ENCODE peak calls at places on chromosomes 12 and 14, in seven cellular contexts. U is HS-27A, K is iPS-NIHi11, G is RPMI8226, R is Caki2, W is neural progenitor cell, I is heart left ventricle. N is an unnamed sample.
A peak's percentile ranks its signal among the peaks of the same experiment; 100 is the strongest.

GRCh38 chr14:20743556-20743955 is 2.1 kb upstream of the EDDM3A start:
- DNase-seq in I (no peak), K (no peak), W (no peak), R (no peak), U (no peak), G (no peak), N (no peak)

GRCh38 chr12:129657179-129657578 is 246.6 kb downstream of the TMEM132D start:
- DNase-seq in W (peak; percentile 58), R (no peak), G (no peak), I (no peak), K (peak; percentile 14), U (no peak), N (no peak)

GRCh38 chr12:9699898-9700605 is 30.5 kb downstream of the CLEC2D start:
- DNase-seq in G (no peak), R (no peak), W (no peak), U (no peak), K (no peak), I (no peak), N (no peak)

GRCh38 chr12:120468271-120468845 is 1.2 kb downstream of the SRSF9 start:
- DNase-seq in R (peak; percentile 41), K (peak; percentile 21), I (peak; percentile 39), G (peak; percentile 48), W (peak; percentile 67), U (no peak), N (peak; percentile 75)

GRCh38 chr12:119727600-119728436 is 59.9 kb downstream of the PRKAB1 start:
- DNase-seq in U (no peak), K (no peak), I (no peak), G (no peak), W (no peak), R (peak; percentile 66), N (no peak)

GRCh38 chr12:55696796-55697462 is 10.8 kb downstream of the ITGA7 start:
- DNase-seq in R (no peak), I (no peak), K (no peak), G (no peak), U (no peak), W (no peak), N (no peak)

GRCh38 chr12:51341259-51342007 is 5.0 kb downstream of the CELA1 start:
- DNase-seq in U (peak; percentile 50), K (peak; percentile 78), W (peak; percentile 84), R (peak; percentile 74), I (peak; percentile 49), G (peak; percentile 79), N (peak; percentile 91)

GRCh38 chr14:66638688-66639087 is 130.7 kb downstream of the GPHN start:
- DNase-seq in W (no peak), I (no peak), K (no peak), G (no peak), U (no peak), R (no peak), N (no peak)

GRCh38 chr14:22314183-22314820 is 274.7 kb downstream of the DAD1 start:
- DNase-seq in G (peak; percentile 49), K (peak; percentile 66), U (peak; percentile 54), R (peak; percentile 16), I (no peak), W (peak; percentile 76), N (peak; percentile 91)

GRCh38 chr12:2431810-2432209 is 363.0 kb upstream of the FKBP4 start:
- DNase-seq in K (no peak), G (no peak), R (no peak), I (no peak), U (no peak), W (no peak), N (no peak)

GRCh38 chr12:68119724-68120211 is 39.8 kb downstream of the IFNG start:
- DNase-seq in G (no peak), R (no peak), K (no peak), U (no peak), W (no peak), I (no peak), N (no peak)

GRCh38 chr14:100902295-100902694 is 1.2 kb downstream of the RTL1 start:
- DNase-seq in U (no peak), K (peak; percentile 63), W (peak; percentile 64), R (no peak), G (peak; percentile 26), I (no peak), N (peak; percentile 72)

GRCh38 chr12:84912191-84913142 is at the start of gene SLC6A15:
- DNase-seq in K (peak; percentile 83), G (peak; percentile 52), U (no peak), I (no peak), R (peak; percentile 93), W (peak; percentile 90), N (no peak)

GRCh38 chr12:94198469-94198868 is 50.1 kb downstream of the PLXNC1 start:
- DNase-seq in G (no peak), W (no peak), R (no peak), I (no peak), U (no peak), K (no peak), N (no peak)

GRCh38 chr12:113260636-113261300 is 39.5 kb downstream of the TPCN1 start:
- DNase-seq in U (no peak), R (peak; percentile 54), G (no peak), W (no peak), K (no peak), I (no peak), N (no peak)

GRCh38 chr12:15956413-15957185 is 45.5 kb downstream of the DERA start:
- DNase-seq in G (no peak), R (peak; percentile 72), K (peak; percentile 22), W (no peak), I (no peak), U (no peak), N (no peak)

GRCh38 chr14:104297721-104298401 is 159.5 kb downstream of the KIF26A start:
- DNase-seq in G (no peak), U (no peak), R (no peak), K (no peak), I (peak; percentile 14), W (no peak), N (no peak)

GRCh38 chr12:116592731-116593130 is 33.5 kb downstream of the MAP1LC3B2 start:
- DNase-seq in G (no peak), U (no peak), R (no peak), I (no peak), K (no peak), W (no peak), N (no peak)

GRCh38 chr12:2922329-2922728 is 31.6 kb downstream of the TULP3 start:
- DNase-seq in I (no peak), G (no peak), U (no peak), W (no peak), K (no peak), R (no peak), N (no peak)

GRCh38 chr14:59278111-59278510 is 89.6 kb downstream of the DAAM1 start:
- DNase-seq in G (no peak), U (peak; percentile 85), K (no peak), W (no peak), I (no peak), R (peak; percentile 69), N (no peak)

GRCh38 chr12:89648211-89648930 is 60.3 kb downstream of the ATP2B1 start:
- DNase-seq in U (no peak), I (no peak), W (peak; percentile 58), K (peak; percentile 58), G (no peak), R (no peak), N (no peak)

GRCh38 chr14:84397621-84398020 is 1132.3 kb upstream of the FLRT2 start:
- DNase-seq in R (no peak), K (no peak), U (no peak), G (no peak), I (no peak), W (no peak), N (no peak)

GRCh38 chr14:54813081-54813480 is 89.5 kb downstream of the GCH1 start:
- DNase-seq in G (no peak), W (no peak), I (no peak), K (no peak), R (no peak), U (no peak), N (no peak)

GRCh38 chr12:53062011-53062961 is 12.4 kb downstream of the TNS2 start:
- DNase-seq in U (no peak), G (no peak), R (no peak), W (no peak), I (peak; percentile 33), K (no peak), N (no peak)

GRCh38 chr12:130335517-130336392 is 1.9 kb upstream of the PIWIL1 start:
- DNase-seq in I (no peak), G (peak; percentile 51), K (no peak), R (peak; percentile 33), U (peak; percentile 1), W (peak; percentile 79), N (peak; percentile 78)

GRCh38 chr12:133106253-133106652 is 23.8 kb downstream of the ZNF891 start:
- DNase-seq in G (no peak), W (no peak), R (peak; percentile 49), I (no peak), K (no peak), U (no peak), N (no peak)

GRCh38 chr12:98291828-98292227 is 223.6 kb upstream of the TMPO start:
- DNase-seq in I (no peak), G (no peak), R (no peak), K (peak; percentile 9), U (no peak), W (peak; percentile 34), N (no peak)

GRCh38 chr14:90091393-90091792 is 29.6 kb downstream of the KCNK13 start:
- DNase-seq in R (peak; percentile 74), K (no peak), I (no peak), W (no peak), G (no peak), U (peak; percentile 60), N (no peak)

GRCh38 chr12:1523558-1524050 is 70.8 kb downstream of the FBXL14 start:
- DNase-seq in I (no peak), G (no peak), K (peak; percentile 54), R (no peak), W (peak; percentile 74), U (no peak), N (no peak)

GRCh38 chr14:62889354-62889753 is 155.9 kb downstream of the KCNH5 start:
- DNase-seq in K (peak; percentile 12), R (no peak), G (no peak), U (no peak), W (no peak), I (no peak), N (no peak)

GRCh38 chr12:52622349-52622748 is 4.0 kb upstream of the KRT73 start:
- DNase-seq in W (no peak), K (no peak), I (no peak), R (no peak), U (no peak), G (no peak), N (no peak)

GRCh38 chr12:121974026-121974985 is 47.4 kb upstream of the BCL7A start:
- DNase-seq in G (no peak), K (no peak), W (no peak), R (no peak), I (no peak), U (no peak), N (no peak)

GRCh38 chr14:31465113-31465512 is 7.8 kb upstream of the DTD2 start:
- DNase-seq in G (no peak), K (no peak), R (no peak), W (no peak), I (no peak), U (no peak), N (no peak)